ENCODE peak calls at places on chromosome 19, in eight cellular contexts. One of them, this sample, is unnamed.

GRCh38 chr19:38684078-38684861 is 36.8 kb downstream of the ACTN4 start:
- DNase-seq in keratinocyte: peak; percentile 78
- DNase-seq in CD4-positive, CD25-positive, alpha-beta regulatory T cell: peak; percentile 52
- DNase-seq in RWPE1: peak; percentile 96
- DNase-seq in Peyer's patch: no peak
- DNase-seq in gastrocnemius medialis: peak; percentile 56
- DNase-seq in right atrium auricular region: peak; percentile 89
- DNase-seq in psoas muscle: peak; percentile 87
- DNase-seq in this sample: peak; percentile 93

GRCh38 chr19:33191501-33191900 is 2.6 kb upstream of the LRP3 start:
- DNase-seq in keratinocyte: no peak
- DNase-seq in CD4-positive, CD25-positive, alpha-beta regulatory T cell: no peak
- DNase-seq in RWPE1: no peak
- DNase-seq in Peyer's patch: no peak
- DNase-seq in gastrocnemius medialis: no peak
- DNase-seq in right atrium auricular region: no peak
- DNase-seq in psoas muscle: peak; percentile 8
- DNase-seq in this sample: no peak

GRCh38 chr19:42323852-42324654 is 1.4 kb upstream of the MEGF8 start:
- DNase-seq in keratinocyte: no peak
- DNase-seq in CD4-positive, CD25-positive, alpha-beta regulatory T cell: peak; percentile 24
- DNase-seq in RWPE1: no peak
- DNase-seq in Peyer's patch: peak; percentile 22
- DNase-seq in gastrocnemius medialis: no peak
- DNase-seq in right atrium auricular region: no peak
- DNase-seq in psoas muscle: no peak
- DNase-seq in this sample: no peak

GRCh38 chr19:2357279-2358206 is 2.5 kb upstream of the TMPRSS9 start:
- DNase-seq in keratinocyte: no peak
- DNase-seq in CD4-positive, CD25-positive, alpha-beta regulatory T cell: no peak
- DNase-seq in RWPE1: no peak
- DNase-seq in Peyer's patch: no peak
- DNase-seq in gastrocnemius medialis: no peak
- DNase-seq in right atrium auricular region: no peak
- DNase-seq in psoas muscle: no peak
- DNase-seq in this sample: no peak

GRCh38 chr19:12788682-12789097 is 2.6 kb upstream of the JUNB start:
- DNase-seq in keratinocyte: no peak
- DNase-seq in CD4-positive, CD25-positive, alpha-beta regulatory T cell: no peak
- DNase-seq in RWPE1: peak; percentile 62
- DNase-seq in Peyer's patch: peak; percentile 69
- DNase-seq in gastrocnemius medialis: no peak
- DNase-seq in right atrium auricular region: peak; percentile 88
- DNase-seq in psoas muscle: peak; percentile 90
- DNase-seq in this sample: no peak

GRCh38 chr19:21148681-21149080 is 6.8 kb downstream of the ZNF431 start:
- DNase-seq in keratinocyte: no peak
- DNase-seq in CD4-positive, CD25-positive, alpha-beta regulatory T cell: no peak
- DNase-seq in RWPE1: no peak
- DNase-seq in Peyer's patch: no peak
- DNase-seq in gastrocnemius medialis: no peak
- DNase-seq in right atrium auricular region: no peak
- DNase-seq in psoas muscle: no peak
- DNase-seq in this sample: no peak

GRCh38 chr19:3006075-3006767 is 22.9 kb downstream of the TLE2 start:
- DNase-seq in keratinocyte: no peak
- DNase-seq in CD4-positive, CD25-positive, alpha-beta regulatory T cell: no peak
- DNase-seq in RWPE1: peak; percentile 54
- DNase-seq in Peyer's patch: no peak
- DNase-seq in gastrocnemius medialis: no peak
- DNase-seq in right atrium auricular region: no peak
- DNase-seq in psoas muscle: no peak
- DNase-seq in this sample: no peak

GRCh38 chr19:17264641-17264979 is at the start of gene USHBP1:
- DNase-seq in keratinocyte: no peak
- DNase-seq in CD4-positive, CD25-positive, alpha-beta regulatory T cell: no peak
- DNase-seq in RWPE1: no peak
- DNase-seq in Peyer's patch: peak; percentile 18
- DNase-seq in gastrocnemius medialis: no peak
- DNase-seq in right atrium auricular region: no peak
- DNase-seq in psoas muscle: peak; percentile 60
- DNase-seq in this sample: no peak

GRCh38 chr19:51181913-51182419 is 39.9 kb downstream of the SIGLEC7 start:
- DNase-seq in keratinocyte: no peak
- DNase-seq in CD4-positive, CD25-positive, alpha-beta regulatory T cell: no peak
- DNase-seq in RWPE1: no peak
- DNase-seq in Peyer's patch: no peak
- DNase-seq in gastrocnemius medialis: no peak
- DNase-seq in right atrium auricular region: no peak
- DNase-seq in psoas muscle: no peak
- DNase-seq in this sample: no peak

GRCh38 chr19:48348039-48348438 is 15.7 kb downstream of the TMEM143 start:
- DNase-seq in keratinocyte: no peak
- DNase-seq in CD4-positive, CD25-positive, alpha-beta regulatory T cell: no peak
- DNase-seq in RWPE1: no peak
- DNase-seq in Peyer's patch: no peak
- DNase-seq in gastrocnemius medialis: no peak
- DNase-seq in right atrium auricular region: no peak
- DNase-seq in psoas muscle: no peak
- DNase-seq in this sample: no peak
- H3K27ac ChIP-seq in keratinocyte: no peak overlapping the region
- H3K27ac ChIP-seq in CD4-positive, CD25-positive, alpha-beta regulatory T cell: no peak overlapping the region
- H3K27ac ChIP-seq in RWPE1: peak overlapping the region; percentile 42
- H3K27ac ChIP-seq in Peyer's patch: no peak overlapping the region
- H3K27ac ChIP-seq in gastrocnemius medialis: no peak overlapping the region
- H3K27ac ChIP-seq in right atrium auricular region: no peak overlapping the region
- H3K27ac ChIP-seq in psoas muscle: no peak overlapping the region
- H3K27ac ChIP-seq in this sample: no peak overlapping the region

GRCh38 chr19:661427-662196 is 1.4 kb downstream of the RNF126 start:
- DNase-seq in keratinocyte: no peak
- DNase-seq in CD4-positive, CD25-positive, alpha-beta regulatory T cell: peak; percentile 77
- DNase-seq in RWPE1: peak; percentile 31
- DNase-seq in Peyer's patch: peak; percentile 79
- DNase-seq in gastrocnemius medialis: no peak
- DNase-seq in right atrium auricular region: no peak
- DNase-seq in psoas muscle: no peak
- DNase-seq in this sample: no peak
- H3K27ac ChIP-seq in keratinocyte: peak overlapping the region; percentile 96
- H3K27ac ChIP-seq in CD4-positive, CD25-positive, alpha-beta regulatory T cell: peak overlapping the region; percentile 92
- H3K27ac ChIP-seq in RWPE1: peak overlapping the region; percentile 99
- H3K27ac ChIP-seq in Peyer's patch: peak overlapping the region; percentile 99
- H3K27ac ChIP-seq in gastrocnemius medialis: peak overlapping the region; percentile 87
- H3K27ac ChIP-seq in right atrium auricular region: peak overlapping the region; percentile 90
- H3K27ac ChIP-seq in psoas muscle: peak overlapping the region; percentile 91
- H3K27ac ChIP-seq in this sample: peak overlapping the region; percentile 86

DNA sequence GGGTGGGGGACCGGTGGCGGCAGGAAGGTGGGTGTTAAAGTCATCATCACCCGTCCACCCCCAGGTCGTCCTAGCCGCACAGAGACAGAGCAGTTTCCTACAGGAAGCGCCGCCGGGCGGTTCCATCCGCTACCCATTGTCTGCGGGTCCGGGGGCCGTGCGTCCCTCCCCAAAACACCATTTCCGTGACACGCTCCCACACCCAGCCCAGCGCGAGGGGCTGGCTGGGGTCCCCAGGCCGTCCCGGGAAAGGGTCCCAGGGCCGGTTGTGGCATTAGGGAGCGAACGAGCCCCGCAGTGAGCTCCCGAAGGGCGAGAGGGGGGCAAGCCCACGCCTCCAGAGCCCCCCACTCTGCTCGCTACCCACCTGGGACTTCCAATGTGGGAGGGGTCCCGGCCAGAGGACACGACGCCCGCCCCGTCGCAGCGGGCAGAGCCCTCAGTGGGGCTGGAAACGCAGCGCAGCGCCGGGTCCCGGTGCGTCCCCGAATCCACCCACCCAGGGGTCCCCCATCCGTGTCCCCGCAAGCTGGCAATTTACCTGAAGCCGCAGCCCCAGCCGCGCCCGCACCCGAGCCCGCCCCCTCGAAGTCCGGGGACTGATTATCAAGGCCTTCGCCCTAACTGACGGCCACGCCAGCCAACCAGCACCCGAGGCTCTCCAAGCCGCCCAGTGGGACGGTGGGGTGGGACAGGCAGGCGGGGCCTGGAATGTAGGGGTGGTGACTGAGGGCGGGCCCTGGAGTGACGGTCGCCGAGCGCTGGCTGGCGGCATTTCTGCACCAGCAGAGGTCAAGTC is at the start of gene KANK3:
- DNase-seq in keratinocyte: peak; percentile 78
- DNase-seq in CD4-positive, CD25-positive, alpha-beta regulatory T cell: peak; percentile 86
- DNase-seq in RWPE1: peak; percentile 99
- DNase-seq in Peyer's patch: peak; percentile 85
- DNase-seq in gastrocnemius medialis: peak; percentile 80
- DNase-seq in right atrium auricular region: peak; percentile 95
- DNase-seq in psoas muscle: peak; percentile 96
- DNase-seq in this sample: peak; percentile 78
- H3K27ac ChIP-seq in keratinocyte: no peak within 1 kb of the TSS
- H3K27ac ChIP-seq in CD4-positive, CD25-positive, alpha-beta regulatory T cell: no peak within 1 kb of the TSS
- H3K27ac ChIP-seq in RWPE1: no peak within 1 kb of the TSS
- H3K27ac ChIP-seq in Peyer's patch: peak within 1 kb of the TSS; percentile 62
- H3K27ac ChIP-seq in gastrocnemius medialis: peak within 1 kb of the TSS; percentile 84
- H3K27ac ChIP-seq in right atrium auricular region: peak within 1 kb of the TSS; percentile 66
- H3K27ac ChIP-seq in psoas muscle: peak within 1 kb of the TSS; percentile 70
- H3K27ac ChIP-seq in this sample: no peak within 1 kb of the TSS

DNA sequence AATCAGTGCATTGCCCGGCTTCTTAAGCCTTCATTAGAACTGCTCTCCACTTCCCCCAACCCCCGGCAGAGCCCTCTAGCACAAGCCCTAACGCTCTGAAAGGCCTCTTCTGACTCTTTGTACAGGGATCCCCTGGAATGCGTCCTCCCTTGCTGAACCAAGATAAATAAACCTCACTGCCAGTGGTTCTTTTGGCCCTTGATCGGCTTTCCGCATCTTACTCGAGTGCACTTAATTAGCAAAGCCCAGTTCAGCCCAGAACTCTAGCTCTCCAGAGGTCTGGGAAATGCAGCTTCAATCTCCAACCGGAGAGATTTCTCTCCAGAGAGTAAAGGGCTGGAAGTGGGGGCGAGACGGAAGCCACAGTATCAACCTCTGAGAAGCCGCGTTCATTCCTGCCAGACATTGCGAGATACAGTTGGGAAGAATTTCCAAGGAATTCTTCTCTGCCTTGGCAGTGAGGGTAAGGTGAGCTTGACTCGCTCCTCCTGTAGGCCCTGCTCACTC is 8.7 kb upstream of the ZNF444 start:
- DNase-seq in keratinocyte: no peak
- DNase-seq in CD4-positive, CD25-positive, alpha-beta regulatory T cell: no peak
- DNase-seq in RWPE1: no peak
- DNase-seq in Peyer's patch: no peak
- DNase-seq in gastrocnemius medialis: no peak
- DNase-seq in right atrium auricular region: no peak
- DNase-seq in psoas muscle: no peak
- DNase-seq in this sample: no peak
- H3K27ac ChIP-seq in keratinocyte: no peak overlapping the region
- H3K27ac ChIP-seq in CD4-positive, CD25-positive, alpha-beta regulatory T cell: no peak overlapping the region
- H3K27ac ChIP-seq in RWPE1: no peak overlapping the region
- H3K27ac ChIP-seq in Peyer's patch: no peak overlapping the region
- H3K27ac ChIP-seq in gastrocnemius medialis: no peak overlapping the region
- H3K27ac ChIP-seq in right atrium auricular region: peak overlapping the region; percentile 44
- H3K27ac ChIP-seq in psoas muscle: no peak overlapping the region
- H3K27ac ChIP-seq in this sample: no peak overlapping the region

GRCh38 chr19:16091546-16092475 is 15.5 kb downstream of the TPM4 start:
- DNase-seq in keratinocyte: no peak
- DNase-seq in CD4-positive, CD25-positive, alpha-beta regulatory T cell: no peak
- DNase-seq in RWPE1: no peak
- DNase-seq in Peyer's patch: no peak
- DNase-seq in gastrocnemius medialis: no peak
- DNase-seq in right atrium auricular region: no peak
- DNase-seq in psoas muscle: no peak
- DNase-seq in this sample: no peak

GRCh38 chr19:16096281-16096855 is 15.3 kb upstream of the RAB8A start:
- DNase-seq in keratinocyte: no peak
- DNase-seq in CD4-positive, CD25-positive, alpha-beta regulatory T cell: no peak
- DNase-seq in RWPE1: no peak
- DNase-seq in Peyer's patch: no peak
- DNase-seq in gastrocnemius medialis: no peak
- DNase-seq in right atrium auricular region: no peak
- DNase-seq in psoas muscle: no peak
- DNase-seq in this sample: no peak

GRCh38 chr19:16098416-16098768 is 13.3 kb upstream of the RAB8A start:
- DNase-seq in keratinocyte: no peak
- DNase-seq in CD4-positive, CD25-positive, alpha-beta regulatory T cell: no peak
- DNase-seq in RWPE1: no peak
- DNase-seq in Peyer's patch: no peak
- DNase-seq in gastrocnemius medialis: no peak
- DNase-seq in right atrium auricular region: no peak
- DNase-seq in psoas muscle: no peak
- DNase-seq in this sample: no peak

GRCh38 chr19:16095071-16095571 is 16.6 kb upstream of the RAB8A start:
- DNase-seq in keratinocyte: no peak
- DNase-seq in CD4-positive, CD25-positive, alpha-beta regulatory T cell: no peak
- DNase-seq in RWPE1: no peak
- DNase-seq in Peyer's patch: no peak
- DNase-seq in gastrocnemius medialis: no peak
- DNase-seq in right atrium auricular region: no peak
- DNase-seq in psoas muscle: no peak
- DNase-seq in this sample: no peak

GRCh38 chr19:16094360-16095070 is 17.2 kb upstream of the RAB8A start:
- DNase-seq in keratinocyte: no peak
- DNase-seq in CD4-positive, CD25-positive, alpha-beta regulatory T cell: no peak
- DNase-seq in RWPE1: no peak
- DNase-seq in Peyer's patch: no peak
- DNase-seq in gastrocnemius medialis: no peak
- DNase-seq in right atrium auricular region: no peak
- DNase-seq in psoas muscle: no peak
- DNase-seq in this sample: no peak
- H3K27ac ChIP-seq in keratinocyte: no peak overlapping the region
- H3K27ac ChIP-seq in CD4-positive, CD25-positive, alpha-beta regulatory T cell: no peak overlapping the region
- H3K27ac ChIP-seq in RWPE1: peak overlapping the region; percentile 9
- H3K27ac ChIP-seq in Peyer's patch: no peak overlapping the region
- H3K27ac ChIP-seq in gastrocnemius medialis: no peak overlapping the region
- H3K27ac ChIP-seq in right atrium auricular region: peak overlapping the region; percentile 35
- H3K27ac ChIP-seq in psoas muscle: no peak overlapping the region
- H3K27ac ChIP-seq in this sample: no peak overlapping the region

GRCh38 chr19:47443331-47443730 is 24.0 kb upstream of the MEIS3 start:
- DNase-seq in keratinocyte: no peak
- DNase-seq in CD4-positive, CD25-positive, alpha-beta regulatory T cell: no peak
- DNase-seq in RWPE1: no peak
- DNase-seq in Peyer's patch: no peak
- DNase-seq in gastrocnemius medialis: no peak
- DNase-seq in right atrium auricular region: no peak
- DNase-seq in psoas muscle: no peak
- DNase-seq in this sample: no peak
- H3K27ac ChIP-seq in keratinocyte: no peak overlapping the region
- H3K27ac ChIP-seq in CD4-positive, CD25-positive, alpha-beta regulatory T cell: no peak overlapping the region
- H3K27ac ChIP-seq in RWPE1: no peak overlapping the region
- H3K27ac ChIP-seq in Peyer's patch: no peak overlapping the region
- H3K27ac ChIP-seq in gastrocnemius medialis: no peak overlapping the region
- H3K27ac ChIP-seq in right atrium auricular region: no peak overlapping the region
- H3K27ac ChIP-seq in psoas muscle: no peak overlapping the region
- H3K27ac ChIP-seq in this sample: no peak overlapping the region

GRCh38 chr19:44371815-44372480 is 15.5 kb upstream of the ZNF112 start:
- DNase-seq in keratinocyte: no peak
- DNase-seq in CD4-positive, CD25-positive, alpha-beta regulatory T cell: no peak
- DNase-seq in RWPE1: no peak
- DNase-seq in Peyer's patch: no peak
- DNase-seq in gastrocnemius medialis: no peak
- DNase-seq in right atrium auricular region: no peak
- DNase-seq in psoas muscle: no peak
- DNase-seq in this sample: no peak
- H3K27ac ChIP-seq in keratinocyte: no peak overlapping the region
- H3K27ac ChIP-seq in CD4-positive, CD25-positive, alpha-beta regulatory T cell: no peak overlapping the region
- H3K27ac ChIP-seq in RWPE1: no peak overlapping the region
- H3K27ac ChIP-seq in Peyer's patch: no peak overlapping the region
- H3K27ac ChIP-seq in gastrocnemius medialis: no peak overlapping the region
- H3K27ac ChIP-seq in right atrium auricular region: no peak overlapping the region
- H3K27ac ChIP-seq in psoas muscle: no peak overlapping the region
- H3K27ac ChIP-seq in this sample: no peak overlapping the region

This sample was measured in epithelial cell of prostate.